ENCODE peak calls at places on chromosomes 3 and 15, in five cellular contexts. One of them, this sample, is unnamed.

GRCh38 chr15:31435891-31436628 is 109.4 kb downstream of the KLF13 start:
- ATAC-seq in gastrocnemius medialis: peak
- ATAC-seq in central memory CD8-positive, alpha-beta T cell: no peak
- ATAC-seq in activated T-helper 17 cell treated with anti-CD3 and anti-CD28 coated beads, Interleukin-2, amount 50 U/mL, for 72 hours: peak
- ATAC-seq in sciatic nerve: peak
- ATAC-seq in this sample: peak

GRCh38 chr3:185696039-185696438 is 109.9 kb downstream of the SENP2 start:
- ATAC-seq in gastrocnemius medialis: no peak
- ATAC-seq in central memory CD8-positive, alpha-beta T cell: no peak
- ATAC-seq in activated T-helper 17 cell treated with anti-CD3 and anti-CD28 coated beads, Interleukin-2, amount 50 U/mL, for 72 hours: no peak
- ATAC-seq in sciatic nerve: no peak
- ATAC-seq in this sample: no peak

GRCh38 chr3:50201573-50202315 is 3.3 kb upstream of the SLC38A3 start:
- ATAC-seq in gastrocnemius medialis: no peak
- ATAC-seq in central memory CD8-positive, alpha-beta T cell: no peak
- ATAC-seq in activated T-helper 17 cell treated with anti-CD3 and anti-CD28 coated beads, Interleukin-2, amount 50 U/mL, for 72 hours: no peak
- ATAC-seq in sciatic nerve: no peak
- ATAC-seq in this sample: no peak

GRCh38 chr3:15578272-15578671 is 23.1 kb downstream of the HACL1 start:
- ATAC-seq in gastrocnemius medialis: no peak
- ATAC-seq in central memory CD8-positive, alpha-beta T cell: no peak
- ATAC-seq in activated T-helper 17 cell treated with anti-CD3 and anti-CD28 coated beads, Interleukin-2, amount 50 U/mL, for 72 hours: no peak
- ATAC-seq in sciatic nerve: no peak
- ATAC-seq in this sample: no peak

GRCh38 chr3:101643861-101644613 is 32.9 kb downstream of the ZBTB11 start:
- ATAC-seq in gastrocnemius medialis: no peak
- ATAC-seq in central memory CD8-positive, alpha-beta T cell: peak
- ATAC-seq in activated T-helper 17 cell treated with anti-CD3 and anti-CD28 coated beads, Interleukin-2, amount 50 U/mL, for 72 hours: peak
- ATAC-seq in sciatic nerve: no peak
- ATAC-seq in this sample: no peak

GRCh38 chr3:197793246-197793645 is 2.2 kb downstream of the LRCH3 start:
- ATAC-seq in gastrocnemius medialis: no peak
- ATAC-seq in central memory CD8-positive, alpha-beta T cell: peak
- ATAC-seq in activated T-helper 17 cell treated with anti-CD3 and anti-CD28 coated beads, Interleukin-2, amount 50 U/mL, for 72 hours: peak
- ATAC-seq in sciatic nerve: no peak
- ATAC-seq in this sample: no peak

GRCh38 chr3:196932600-196932999 is 9.7 kb downstream of the NCBP2 start:
- ATAC-seq in gastrocnemius medialis: peak
- ATAC-seq in central memory CD8-positive, alpha-beta T cell: no peak
- ATAC-seq in activated T-helper 17 cell treated with anti-CD3 and anti-CD28 coated beads, Interleukin-2, amount 50 U/mL, for 72 hours: no peak
- ATAC-seq in sciatic nerve: no peak
- ATAC-seq in this sample: no peak

GRCh38 chr3:107796786-107797185 is 274.0 kb downstream of the BBX start:
- ATAC-seq in gastrocnemius medialis: no peak
- ATAC-seq in central memory CD8-positive, alpha-beta T cell: peak
- ATAC-seq in activated T-helper 17 cell treated with anti-CD3 and anti-CD28 coated beads, Interleukin-2, amount 50 U/mL, for 72 hours: no peak
- ATAC-seq in sciatic nerve: no peak
- ATAC-seq in this sample: no peak

GRCh38 chr3:39137991-39138803 is 15.2 kb downstream of the CSRNP1 start:
- ATAC-seq in gastrocnemius medialis: no peak
- ATAC-seq in central memory CD8-positive, alpha-beta T cell: no peak
- ATAC-seq in activated T-helper 17 cell treated with anti-CD3 and anti-CD28 coated beads, Interleukin-2, amount 50 U/mL, for 72 hours: peak
- ATAC-seq in sciatic nerve: no peak
- ATAC-seq in this sample: no peak

GRCh38 chr15:70508561-70509281 is 254.6 kb downstream of the UACA start:
- ATAC-seq in gastrocnemius medialis: peak
- ATAC-seq in central memory CD8-positive, alpha-beta T cell: no peak
- ATAC-seq in activated T-helper 17 cell treated with anti-CD3 and anti-CD28 coated beads, Interleukin-2, amount 50 U/mL, for 72 hours: peak
- ATAC-seq in sciatic nerve: no peak
- ATAC-seq in this sample: no peak

GRCh38 chr3:31453430-31453829 is 79.3 kb upstream of the STT3B start:
- ATAC-seq in gastrocnemius medialis: no peak
- ATAC-seq in central memory CD8-positive, alpha-beta T cell: no peak
- ATAC-seq in activated T-helper 17 cell treated with anti-CD3 and anti-CD28 coated beads, Interleukin-2, amount 50 U/mL, for 72 hours: no peak
- ATAC-seq in sciatic nerve: no peak
- ATAC-seq in this sample: no peak

GRCh38 chr3:57977755-57978715 is 30.2 kb upstream of the FLNB start:
- ATAC-seq in gastrocnemius medialis: no peak
- ATAC-seq in central memory CD8-positive, alpha-beta T cell: no peak
- ATAC-seq in activated T-helper 17 cell treated with anti-CD3 and anti-CD28 coated beads, Interleukin-2, amount 50 U/mL, for 72 hours: no peak
- ATAC-seq in sciatic nerve: no peak
- ATAC-seq in this sample: no peak

GRCh38 chr3:114582929-114583328 is 289.1 kb downstream of the TIGIT start:
- ATAC-seq in gastrocnemius medialis: no peak
- ATAC-seq in central memory CD8-positive, alpha-beta T cell: no peak
- ATAC-seq in activated T-helper 17 cell treated with anti-CD3 and anti-CD28 coated beads, Interleukin-2, amount 50 U/mL, for 72 hours: peak
- ATAC-seq in sciatic nerve: no peak
- ATAC-seq in this sample: no peak

GRCh38 chr3:159761826-159762225 is 226.8 kb upstream of the IL12A start:
- ATAC-seq in gastrocnemius medialis: no peak
- ATAC-seq in central memory CD8-positive, alpha-beta T cell: no peak
- ATAC-seq in activated T-helper 17 cell treated with anti-CD3 and anti-CD28 coated beads, Interleukin-2, amount 50 U/mL, for 72 hours: no peak
- ATAC-seq in sciatic nerve: no peak
- ATAC-seq in this sample: no peak